ENCODE peak calls at places on chromosomes 6 and 20, in five cellular contexts. One of them, this sample, is unnamed.

GRCh38 chr6:133833905-133834304 is 55.0 kb upstream of the TCF21 start:
- DNase-seq in DND-41: no peak
- DNase-seq in heart left ventricle: no peak
- DNase-seq in psoas muscle: no peak
- DNase-seq in right atrium auricular region: no peak
- DNase-seq in this sample: no peak

GRCh38 chr20:25858495-25859425 is 162.1 kb upstream of the ZNF337 start:
- DNase-seq in psoas muscle: no peak
- DNase-seq in right atrium auricular region: no peak
- DNase-seq in DND-41: no peak
- DNase-seq in heart left ventricle: no peak
- DNase-seq in this sample: no peak

GRCh38 chr6:27890351-27891299 is 21.6 kb downstream of the OR2B2 start:
- DNase-seq in heart left ventricle: no peak
- DNase-seq in right atrium auricular region: no peak
- DNase-seq in DND-41: peak; percentile 92
- DNase-seq in psoas muscle: peak; percentile 58
- DNase-seq in this sample: no peak

GRCh38 chr20:51121901-51122412 is 99.0 kb upstream of the KCNG1 start:
- DNase-seq in heart left ventricle: no peak
- DNase-seq in psoas muscle: no peak
- DNase-seq in DND-41: no peak
- DNase-seq in right atrium auricular region: no peak
- DNase-seq in this sample: no peak

GRCh38 chr6:158793432-158793831 is 25.7 kb downstream of the EZR start:
- DNase-seq in right atrium auricular region: no peak
- DNase-seq in psoas muscle: no peak
- DNase-seq in DND-41: no peak
- DNase-seq in heart left ventricle: no peak
- DNase-seq in this sample: no peak

GRCh38 chr6:158506577-158506976 is 53.3 kb upstream of the TMEM181 start:
- DNase-seq in right atrium auricular region: peak; percentile 9
- DNase-seq in heart left ventricle: no peak
- DNase-seq in psoas muscle: no peak
- DNase-seq in DND-41: no peak
- DNase-seq in this sample: no peak

GRCh38 chr6:33160728-33161323 is 31.4 kb downstream of the COL11A2 start:
- DNase-seq in psoas muscle: no peak
- DNase-seq in right atrium auricular region: no peak
- DNase-seq in DND-41: no peak
- DNase-seq in heart left ventricle: no peak
- DNase-seq in this sample: no peak

GRCh38 chr20:59365611-59366284 is 65.3 kb downstream of the EDN3 start:
- DNase-seq in psoas muscle: no peak
- DNase-seq in DND-41: no peak
- DNase-seq in heart left ventricle: no peak
- DNase-seq in right atrium auricular region: no peak
- DNase-seq in this sample: no peak

GRCh38 chr6:105798057-105798456 is 288.1 kb upstream of the PRDM1 start:
- DNase-seq in right atrium auricular region: no peak
- DNase-seq in psoas muscle: no peak
- DNase-seq in DND-41: no peak
- DNase-seq in heart left ventricle: no peak
- DNase-seq in this sample: peak; percentile 31

GRCh38 chr6:131063028-131063763 is at the start of gene EPB41L2:
- DNase-seq in heart left ventricle: peak; percentile 89
- DNase-seq in right atrium auricular region: peak; percentile 84
- DNase-seq in DND-41: peak; percentile 91
- DNase-seq in psoas muscle: peak; percentile 93
- DNase-seq in this sample: peak; percentile 94

GRCh38 chr6:169337881-169338445 is 84.3 kb upstream of the THBS2 start:
- DNase-seq in psoas muscle: no peak
- DNase-seq in heart left ventricle: no peak
- DNase-seq in right atrium auricular region: no peak
- DNase-seq in DND-41: no peak
- DNase-seq in this sample: no peak

GRCh38 chr6:17156966-17157365 is 55.1 kb downstream of the STMND1 start:
- DNase-seq in DND-41: no peak
- DNase-seq in right atrium auricular region: no peak
- DNase-seq in psoas muscle: no peak
- DNase-seq in heart left ventricle: no peak
- DNase-seq in this sample: no peak

GRCh38 chr20:6767536-6768227 is at the start of gene BMP2:
- DNase-seq in heart left ventricle: peak; percentile 55
- DNase-seq in DND-41: no peak
- DNase-seq in psoas muscle: peak; percentile 74
- DNase-seq in right atrium auricular region: no peak
- DNase-seq in this sample: peak; percentile 53

GRCh38 chr6:105317607-105318533 is 85.0 kb downstream of the PREP start:
- DNase-seq in psoas muscle: no peak
- DNase-seq in heart left ventricle: no peak
- DNase-seq in right atrium auricular region: no peak
- DNase-seq in DND-41: no peak
- DNase-seq in this sample: no peak

GRCh38 chr6:29968130-29968529 is 25.8 kb downstream of the HLA-A start:
- DNase-seq in DND-41: no peak
- DNase-seq in psoas muscle: no peak
- DNase-seq in right atrium auricular region: no peak
- DNase-seq in heart left ventricle: no peak
- DNase-seq in this sample: no peak

DNA sequence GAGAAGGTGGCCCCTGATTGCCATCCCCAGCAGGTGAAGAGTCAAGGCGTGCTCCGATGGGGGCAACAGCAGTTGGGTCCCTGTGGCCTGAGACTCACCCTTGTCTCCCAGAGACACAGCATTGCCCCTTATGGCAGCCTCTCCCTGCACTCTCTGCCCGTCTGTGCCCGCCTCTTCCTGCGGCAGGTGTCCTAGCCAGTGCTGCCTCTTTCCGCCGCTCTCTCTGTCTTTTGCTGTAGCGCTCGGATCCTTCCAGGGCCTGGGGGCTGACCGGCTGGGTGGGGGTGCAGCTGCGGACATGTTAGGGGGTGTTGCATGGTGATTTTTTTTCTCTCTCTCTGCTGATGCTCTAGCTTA is 11.5 kb downstream of the VEGFA start:
- DNase-seq in psoas muscle: no peak
- DNase-seq in right atrium auricular region: no peak
- DNase-seq in DND-41: no peak
- DNase-seq in heart left ventricle: no peak
- DNase-seq in this sample: no peak
- H3K36me3 ChIP-seq in psoas muscle: peaks cover 99% of the 10 kb centered on the region
- H3K36me3 ChIP-seq in right atrium auricular region: peaks cover 83% of the 10 kb centered on the region
- H3K36me3 ChIP-seq in DND-41: peaks cover 94% of the 10 kb centered on the region
- H3K36me3 ChIP-seq in heart left ventricle: peaks cover 98% of the 10 kb centered on the region
- H3K36me3 ChIP-seq in this sample: no peaks in the 10 kb centered on the region

DNA sequence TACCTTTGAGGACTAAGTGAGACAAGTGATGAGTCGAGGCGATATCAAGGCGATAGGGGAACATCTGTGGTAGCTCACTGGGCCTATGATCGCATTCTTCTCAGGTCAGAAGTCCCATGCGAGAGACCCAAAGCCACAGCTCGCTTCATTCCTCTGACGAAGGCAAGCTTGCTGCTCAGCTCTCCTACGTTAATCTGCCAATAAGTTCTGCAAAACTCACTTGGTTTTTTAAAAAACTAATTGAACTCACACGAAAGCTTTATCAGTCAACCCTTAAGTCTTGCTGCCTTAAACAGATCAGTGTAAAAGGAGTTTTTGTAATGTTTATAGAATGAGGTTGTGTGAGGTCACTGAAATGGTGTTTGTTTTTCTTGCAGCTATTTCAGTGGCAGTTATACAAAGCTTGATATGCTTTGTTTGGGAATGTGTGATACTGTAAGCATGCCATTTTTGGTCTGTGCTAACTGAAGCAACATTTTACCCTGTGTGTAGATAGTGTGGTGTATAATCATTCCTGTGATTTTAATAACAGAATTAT is 160.1 kb downstream of the SOX4 start:
- DNase-seq in heart left ventricle: no peak
- DNase-seq in psoas muscle: no peak
- DNase-seq in right atrium auricular region: no peak
- DNase-seq in DND-41: no peak
- DNase-seq in this sample: no peak
- H3K27ac ChIP-seq in heart left ventricle: no peak overlapping the region
- H3K27ac ChIP-seq in psoas muscle: no peak overlapping the region
- H3K27ac ChIP-seq in right atrium auricular region: peak overlapping the region; percentile 6
- H3K27ac ChIP-seq in DND-41: peak overlapping the region; percentile 40
- H3K27ac ChIP-seq in this sample: no peak overlapping the region

GRCh38 chr6:47144306-47144705 is 102.2 kb upstream of the ADGRF1 start:
- DNase-seq in psoas muscle: no peak
- DNase-seq in DND-41: no peak
- DNase-seq in right atrium auricular region: no peak
- DNase-seq in heart left ventricle: no peak
- DNase-seq in this sample: no peak
- TF ChIP-seq CTCF in psoas muscle: no peak
- TF ChIP-seq CTCF in DND-41: no peak
- TF ChIP-seq CTCF in right atrium auricular region: no peak
- TF ChIP-seq CTCF in heart left ventricle: no peak
- TF ChIP-seq CTCF in this sample: no peak

GRCh38 chr6:14058735-14059134 is 58.8 kb upstream of the CD83 start:
- DNase-seq in right atrium auricular region: no peak
- DNase-seq in DND-41: no peak
- DNase-seq in heart left ventricle: no peak
- DNase-seq in psoas muscle: no peak
- DNase-seq in this sample: no peak

GRCh38 chr6:14059791-14060436 is 57.7 kb upstream of the CD83 start:
- DNase-seq in right atrium auricular region: no peak
- DNase-seq in psoas muscle: no peak
- DNase-seq in heart left ventricle: peak; percentile 81
- DNase-seq in DND-41: no peak
- DNase-seq in this sample: no peak

GRCh38 chr6:14062345-14063029 is 55.1 kb upstream of the CD83 start:
- DNase-seq in psoas muscle: no peak
- DNase-seq in right atrium auricular region: no peak
- DNase-seq in DND-41: no peak
- DNase-seq in heart left ventricle: no peak
- DNase-seq in this sample: no peak

GRCh38 chr6:14060971-14061370 is 56.6 kb upstream of the CD83 start:
- DNase-seq in heart left ventricle: no peak
- DNase-seq in psoas muscle: no peak
- DNase-seq in DND-41: no peak
- DNase-seq in right atrium auricular region: no peak
- DNase-seq in this sample: no peak

DNA sequence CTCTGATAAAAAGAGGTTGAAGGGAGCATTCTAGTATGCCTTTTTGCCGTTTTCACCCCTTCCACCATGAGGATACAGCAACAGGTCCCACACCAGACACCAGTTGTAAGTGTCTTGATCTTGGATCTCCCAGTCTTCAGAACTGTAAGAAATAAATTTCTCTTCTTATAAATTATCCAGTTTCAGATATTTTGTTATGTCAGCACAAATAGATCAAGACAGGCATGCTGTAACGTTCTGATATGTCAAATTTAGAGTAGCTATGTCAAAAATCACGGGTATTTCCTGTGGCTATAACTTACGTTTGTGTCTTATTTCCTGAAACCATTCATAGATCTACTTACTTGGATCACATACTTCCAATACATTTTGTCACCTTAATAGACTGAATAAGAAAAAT is 55.9 kb upstream of the CD83 start:
- DNase-seq in right atrium auricular region: no peak
- DNase-seq in psoas muscle: no peak
- DNase-seq in heart left ventricle: no peak
- DNase-seq in DND-41: no peak
- DNase-seq in this sample: no peak
- H3K36me3 ChIP-seq in right atrium auricular region: no peaks in the 10 kb centered on the region
- H3K36me3 ChIP-seq in psoas muscle: no peaks in the 10 kb centered on the region
- H3K36me3 ChIP-seq in heart left ventricle: no peaks in the 10 kb centered on the region
- H3K36me3 ChIP-seq in DND-41: no peaks in the 10 kb centered on the region
- H3K36me3 ChIP-seq in this sample: no peaks in the 10 kb centered on the region

DNA sequence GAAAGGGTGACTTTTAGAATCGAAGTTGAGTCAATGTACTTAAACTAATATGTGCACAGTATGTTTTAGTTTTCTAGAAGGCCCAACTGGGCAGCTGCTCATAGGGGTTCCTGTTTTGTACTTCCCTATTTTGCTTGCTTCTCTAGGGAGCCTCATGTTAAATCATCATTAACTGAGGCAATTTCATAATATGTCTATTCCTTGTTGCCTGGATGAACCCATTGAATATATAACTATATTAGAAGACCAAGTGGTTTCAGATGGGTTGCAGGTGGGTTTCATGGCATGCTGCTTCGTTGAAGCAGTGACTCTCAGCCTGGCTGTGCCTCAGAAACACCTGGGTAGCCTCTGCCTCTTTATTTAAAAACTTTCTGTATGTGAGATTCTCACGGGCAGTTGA is 22.2 kb downstream of the CARMIL1 start:
- DNase-seq in heart left ventricle: no peak
- DNase-seq in psoas muscle: no peak
- DNase-seq in right atrium auricular region: no peak
- DNase-seq in DND-41: no peak
- DNase-seq in this sample: no peak
- H3K27ac ChIP-seq in heart left ventricle: no peak overlapping the region
- H3K27ac ChIP-seq in psoas muscle: no peak overlapping the region
- H3K27ac ChIP-seq in right atrium auricular region: peak overlapping the region; percentile 69
- H3K27ac ChIP-seq in DND-41: no peak overlapping the region
- H3K27ac ChIP-seq in this sample: peak overlapping the region; percentile 55

GRCh38 chr20:30595698-30596097 is 661.8 kb upstream of the DEFB115 start:
- DNase-seq in right atrium auricular region: no peak
- DNase-seq in heart left ventricle: no peak
- DNase-seq in DND-41: no peak
- DNase-seq in psoas muscle: no peak
- DNase-seq in this sample: no peak

GRCh38 chr20:30594112-30594511 is 663.4 kb upstream of the DEFB115 start:
- DNase-seq in DND-41: no peak
- DNase-seq in right atrium auricular region: no peak
- DNase-seq in heart left ventricle: no peak
- DNase-seq in psoas muscle: no peak
- DNase-seq in this sample: no peak

GRCh38 chr20:30598460-30599230 is 658.8 kb upstream of the DEFB115 start:
- DNase-seq in psoas muscle: no peak
- DNase-seq in heart left ventricle: no peak
- DNase-seq in DND-41: no peak
- DNase-seq in right atrium auricular region: no peak
- DNase-seq in this sample: no peak

GRCh38 chr20:30593572-30593971 is 663.9 kb upstream of the DEFB115 start:
- DNase-seq in right atrium auricular region: no peak
- DNase-seq in psoas muscle: no peak
- DNase-seq in heart left ventricle: no peak
- DNase-seq in DND-41: no peak
- DNase-seq in this sample: no peak
- TF ChIP-seq CTCF in right atrium auricular region: no peak
- TF ChIP-seq CTCF in psoas muscle: no peak
- TF ChIP-seq CTCF in heart left ventricle: no peak
- TF ChIP-seq CTCF in DND-41: no peak
- TF ChIP-seq CTCF in this sample: no peak

This sample was measured in uterus.